ENCODE peak calls at places on chromosomes 4 and X, in ten cellular contexts. P, Q, D, S, O, R, Y, K, N and C are unnamed samples.
A peak's percentile ranks its signal among the peaks of the same experiment; 100 is the strongest.

GRCh38 chrX:40175416-40176255 is 77.9 kb upstream of the BCOR start:
- DNase-seq in P (peak; percentile 92), Q (peak; percentile 75), D (peak; percentile 85), S (peak; percentile 91), O (peak; percentile 66), R (no peak), Y (peak; percentile 71), K (peak; percentile 89), N (peak; percentile 60), C (no peak)

GRCh38 chr4:153759407-153760226 is at the start of gene RNF175:
- DNase-seq in P (peak; percentile 88), Q (peak; percentile 31), D (no peak), S (no peak), O (peak; percentile 7), R (no peak), Y (peak; percentile 89), K (peak; percentile 51), N (no peak), C (no peak)

GRCh38 chr4:86935833-86936721 is 1.3 kb downstream of the AFF1 start:
- DNase-seq in P (peak; percentile 89), Q (peak; percentile 80), D (peak; percentile 61), S (peak; percentile 82), O (peak; percentile 75), R (no peak), Y (peak; percentile 90), K (peak; percentile 78), N (peak; percentile 82), C (peak; percentile 81)

GRCh38 chrX:136822337-136823095 is 41.8 kb upstream of the ARHGEF6 start:
- DNase-seq in P (no peak), Q (no peak), D (no peak), S (no peak), O (no peak), R (no peak), Y (no peak), K (no peak), N (no peak), C (no peak)

GRCh38 chr4:74613266-74613665 is 168.3 kb downstream of the AREG start:
- DNase-seq in P (no peak), Q (no peak), D (no peak), S (no peak), O (no peak), R (no peak), Y (peak; percentile 10), K (no peak), N (no peak), C (no peak)

GRCh38 chr4:20698820-20699219 is 1.4 kb upstream of the PACRGL start:
- DNase-seq in P (no peak), Q (no peak), D (no peak), S (no peak), O (no peak), R (no peak), Y (no peak), K (no peak), N (no peak), C (no peak)

GRCh38 chr4:6404611-6405416 is 67.6 kb downstream of the PPP2R2C start:
- DNase-seq in P (peak; percentile 37), Q (no peak), D (no peak), S (no peak), O (no peak), R (no peak), Y (peak; percentile 29), K (no peak), N (no peak), C (no peak)

GRCh38 chrX:118773782-118774181 is 46.4 kb downstream of the IL13RA1 start:
- DNase-seq in P (no peak), Q (no peak), D (no peak), S (no peak), O (no peak), R (no peak), Y (no peak), K (no peak), N (no peak), C (no peak)

GRCh38 chr4:183249854-183250253 is 70.2 kb downstream of the CLDN22 start:
- DNase-seq in P (no peak), Q (peak; percentile 66), D (no peak), S (no peak), O (peak; percentile 61), R (no peak), Y (peak; percentile 58), K (no peak), N (peak; percentile 39), C (no peak)

GRCh38 chr4:29558789-29559188 is 1161.4 kb upstream of the PCDH7 start:
- DNase-seq in P (no peak), Q (no peak), D (no peak), S (no peak), O (no peak), R (no peak), Y (no peak), K (no peak), N (no peak), C (no peak)

GRCh38 chr4:73450398-73451004 is 14.5 kb downstream of the AFP start:
- DNase-seq in P (no peak), Q (peak; percentile 95), D (no peak), S (no peak), O (peak; percentile 47), R (peak; percentile 74), Y (peak; percentile 85), K (peak; percentile 53), N (peak; percentile 73), C (no peak)

GRCh38 chr4:26330186-26330787 is 9.5 kb downstream of the RBPJ start:
- DNase-seq in P (no peak), Q (peak; percentile 76), D (no peak), S (no peak), O (no peak), R (no peak), Y (peak; percentile 77), K (no peak), N (peak; percentile 55), C (no peak)

GRCh38 chr4:183098080-183098722 is 856 bp upstream of the WWC2 start:
- DNase-seq in P (peak; percentile 95), Q (peak; percentile 84), D (peak; percentile 78), S (peak; percentile 88), O (peak; percentile 63), R (no peak), Y (no peak), K (peak; percentile 78), N (peak; percentile 38), C (peak; percentile 76)

GRCh38 chr4:147351083-147351787 is 129.7 kb upstream of the EDNRA start:
- DNase-seq in P (no peak), Q (peak; percentile 18), D (no peak), S (no peak), O (no peak), R (no peak), Y (no peak), K (no peak), N (no peak), C (no peak)

GRCh38 chr4:72031868-72032619 is at the start of gene NPFFR2:
- DNase-seq in P (peak; percentile 85), Q (no peak), D (peak; percentile 48), S (peak; percentile 77), O (peak; percentile 42), R (no peak), Y (peak; percentile 90), K (no peak), N (no peak), C (no peak)
- H3K4me3 ChIP-seq in P (no peak within 1 kb of the TSS), Q (no peak within 1 kb of the TSS), D (peak within 1 kb of the TSS; percentile 23), S (peak within 1 kb of the TSS; percentile 12), O (no peak within 1 kb of the TSS), R (no peak within 1 kb of the TSS), Y (peak within 1 kb of the TSS; percentile 63), K (no peak within 1 kb of the TSS), N (no peak within 1 kb of the TSS), C (peak within 1 kb of the TSS; percentile 59)

GRCh38 chr4:115154826-115155225 is 41.4 kb upstream of the NDST4 start:
- DNase-seq in P (no peak), Q (peak; percentile 60), D (no peak), S (no peak), O (no peak), R (no peak), Y (peak; percentile 79), K (no peak), N (no peak), C (no peak)

GRCh38 chr4:115159141-115159540 is 45.7 kb upstream of the NDST4 start:
- DNase-seq in P (no peak), Q (peak; percentile 68), D (no peak), S (no peak), O (no peak), R (no peak), Y (no peak), K (no peak), N (no peak), C (no peak)
- H3K4me3 ChIP-seq in P (no peak overlapping the region), Q (peak overlapping the region; percentile 21), D (no peak overlapping the region), S (no peak overlapping the region), O (no peak overlapping the region), R (no peak overlapping the region), Y (no peak overlapping the region), K (no peak overlapping the region), N (no peak overlapping the region), C (no peak overlapping the region)

DNA sequence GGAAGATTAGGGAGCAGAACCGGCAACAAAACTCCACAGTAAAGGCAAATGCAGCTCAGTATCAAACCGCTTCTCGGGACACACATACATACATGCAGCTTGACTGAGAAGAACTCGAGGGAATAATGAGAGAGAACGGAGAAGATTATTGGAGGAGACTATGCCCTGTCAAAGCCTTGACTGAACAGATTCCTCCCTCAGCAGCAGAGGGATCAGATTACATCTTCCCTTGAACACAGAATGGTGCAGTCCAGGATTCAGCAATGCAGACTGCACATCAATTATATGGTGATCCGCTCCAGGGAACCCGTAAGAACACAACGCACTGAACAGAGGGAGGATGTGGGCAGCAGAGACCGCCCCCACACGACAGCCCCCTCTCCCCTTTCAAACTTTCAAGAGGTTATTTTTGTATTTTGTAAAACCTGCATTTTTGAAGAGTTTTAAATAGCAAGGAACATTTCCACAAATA is 183.2 kb downstream of the FBXW7 start:
- DNase-seq in P (no peak), Q (peak; percentile 96), D (no peak), S (no peak), O (peak; percentile 34), R (peak; percentile 94), Y (peak; percentile 67), K (peak; percentile 50), N (peak; percentile 84), C (peak; percentile 77)
- H3K4me3 ChIP-seq in P (peak overlapping the region; percentile 21), Q (peak overlapping the region; percentile 93), D (peak overlapping the region; percentile 39), S (peak overlapping the region; percentile 44), O (no peak overlapping the region), R (peak overlapping the region; percentile 63), Y (no peak overlapping the region), K (peak overlapping the region; percentile 69), N (peak overlapping the region; percentile 43), C (peak overlapping the region; percentile 72)

GRCh38 chrX:153494061-153494460 is 719 bp upstream of the BGN start:
- DNase-seq in P (no peak), Q (peak; percentile 51), D (no peak), S (no peak), O (no peak), R (no peak), Y (no peak), K (no peak), N (no peak), C (no peak)

GRCh38 chrX:153494541-153495361 is at the start of gene BGN:
- DNase-seq in P (peak; percentile 56), Q (peak; percentile 71), D (no peak), S (no peak), O (no peak), R (no peak), Y (peak; percentile 67), K (peak; percentile 84), N (no peak), C (no peak)

GRCh38 chrX:153495903-153496629 is 1.3 kb downstream of the BGN start:
- DNase-seq in P (peak; percentile 50), Q (peak; percentile 45), D (no peak), S (no peak), O (no peak), R (no peak), Y (no peak), K (no peak), N (no peak), C (no peak)

GRCh38 chrX:153493085-153493484 is 1.7 kb upstream of the BGN start:
- DNase-seq in P (no peak), Q (no peak), D (no peak), S (no peak), O (no peak), R (no peak), Y (no peak), K (no peak), N (no peak), C (no peak)

GRCh38 chrX:153495362-153495751 is 577 bp downstream of the BGN start:
- DNase-seq in P (peak; percentile 53), Q (peak; percentile 70), D (no peak), S (no peak), O (no peak), R (no peak), Y (no peak), K (no peak), N (no peak), C (no peak)
- H3K4me3 ChIP-seq in P (peak overlapping the region; percentile 26), Q (peak overlapping the region; percentile 87), D (peak overlapping the region; percentile 44), S (peak overlapping the region; percentile 40), O (no peak overlapping the region), R (peak overlapping the region; percentile 72), Y (no peak overlapping the region), K (peak overlapping the region; percentile 48), N (no peak overlapping the region), C (peak overlapping the region; percentile 68)